ENCODE peak calls at places on chromosomes 6 and 20, in ten cellular contexts. One of them, this sample, is unnamed.

GRCh38 chr6:20706293-20707165 is 172.3 kb downstream of the CDKAL1 start:
- DNase-seq in heart left ventricle: no peak
- DNase-seq in prostate gland: no peak
- DNase-seq in A549: peak
- DNase-seq in IMR-90: peak
- DNase-seq in lower leg skin: no peak
- DNase-seq in upper lobe of left lung: no peak
- DNase-seq in adrenal gland: no peak
- DNase-seq in stomach: no peak
- DNase-seq in body of pancreas: no peak
- DNase-seq in this sample: no peak

GRCh38 chr6:100463685-100464161 is 998 bp downstream of the SIM1 start:
- DNase-seq in stomach: no peak
- DNase-seq in A549: no peak
- DNase-seq in lower leg skin: no peak
- DNase-seq in heart left ventricle: no peak
- DNase-seq in adrenal gland: no peak
- DNase-seq in body of pancreas: no peak
- DNase-seq in prostate gland: no peak
- DNase-seq in IMR-90: no peak
- DNase-seq in upper lobe of left lung: no peak
- DNase-seq in this sample: no peak

GRCh38 chr20:46366826-46367225 is 39.6 kb downstream of the ELMO2 start:
- DNase-seq in A549: no peak
- DNase-seq in IMR-90: no peak
- DNase-seq in heart left ventricle: no peak
- DNase-seq in upper lobe of left lung: no peak
- DNase-seq in lower leg skin: peak
- DNase-seq in adrenal gland: no peak
- DNase-seq in body of pancreas: no peak
- DNase-seq in stomach: no peak
- DNase-seq in prostate gland: no peak
- DNase-seq in this sample: no peak

GRCh38 chr6:15987569-15987968 is 141.3 kb upstream of the MYLIP start:
- DNase-seq in heart left ventricle: no peak
- DNase-seq in stomach: no peak
- DNase-seq in prostate gland: no peak
- DNase-seq in body of pancreas: no peak
- DNase-seq in IMR-90: peak
- DNase-seq in upper lobe of left lung: no peak
- DNase-seq in lower leg skin: peak
- DNase-seq in adrenal gland: no peak
- DNase-seq in A549: no peak
- DNase-seq in this sample: no peak

GRCh38 chr6:11852061-11852619 is 73.5 kb upstream of the ADTRP start:
- DNase-seq in IMR-90: no peak
- DNase-seq in body of pancreas: no peak
- DNase-seq in heart left ventricle: no peak
- DNase-seq in adrenal gland: no peak
- DNase-seq in stomach: no peak
- DNase-seq in lower leg skin: no peak
- DNase-seq in A549: no peak
- DNase-seq in upper lobe of left lung: no peak
- DNase-seq in prostate gland: no peak
- DNase-seq in this sample: no peak

GRCh38 chr6:97438011-97438671 is 155.1 kb upstream of the MMS22L start:
- DNase-seq in lower leg skin: no peak
- DNase-seq in IMR-90: no peak
- DNase-seq in heart left ventricle: no peak
- DNase-seq in stomach: no peak
- DNase-seq in prostate gland: no peak
- DNase-seq in body of pancreas: no peak
- DNase-seq in A549: no peak
- DNase-seq in upper lobe of left lung: no peak
- DNase-seq in adrenal gland: no peak
- DNase-seq in this sample: no peak

GRCh38 chr20:42740191-42740870 is 449.4 kb downstream of the PTPRT start:
- DNase-seq in body of pancreas: no peak
- DNase-seq in lower leg skin: peak
- DNase-seq in prostate gland: peak
- DNase-seq in stomach: no peak
- DNase-seq in IMR-90: no peak
- DNase-seq in A549: no peak
- DNase-seq in upper lobe of left lung: no peak
- DNase-seq in adrenal gland: no peak
- DNase-seq in heart left ventricle: peak
- DNase-seq in this sample: no peak

GRCh38 chr6:3471711-3472110 is 14.9 kb upstream of the SLC22A23 start:
- DNase-seq in prostate gland: no peak
- DNase-seq in IMR-90: peak
- DNase-seq in upper lobe of left lung: no peak
- DNase-seq in body of pancreas: no peak
- DNase-seq in stomach: peak
- DNase-seq in lower leg skin: no peak
- DNase-seq in heart left ventricle: no peak
- DNase-seq in adrenal gland: no peak
- DNase-seq in A549: no peak
- DNase-seq in this sample: no peak

GRCh38 chr20:62352402-62353288 is 14.5 kb downstream of the LAMA5 start:
- DNase-seq in A549: peak
- DNase-seq in stomach: peak
- DNase-seq in body of pancreas: peak
- DNase-seq in upper lobe of left lung: peak
- DNase-seq in heart left ventricle: peak
- DNase-seq in prostate gland: peak
- DNase-seq in lower leg skin: no peak
- DNase-seq in adrenal gland: peak
- DNase-seq in IMR-90: no peak
- DNase-seq in this sample: no peak

DNA sequence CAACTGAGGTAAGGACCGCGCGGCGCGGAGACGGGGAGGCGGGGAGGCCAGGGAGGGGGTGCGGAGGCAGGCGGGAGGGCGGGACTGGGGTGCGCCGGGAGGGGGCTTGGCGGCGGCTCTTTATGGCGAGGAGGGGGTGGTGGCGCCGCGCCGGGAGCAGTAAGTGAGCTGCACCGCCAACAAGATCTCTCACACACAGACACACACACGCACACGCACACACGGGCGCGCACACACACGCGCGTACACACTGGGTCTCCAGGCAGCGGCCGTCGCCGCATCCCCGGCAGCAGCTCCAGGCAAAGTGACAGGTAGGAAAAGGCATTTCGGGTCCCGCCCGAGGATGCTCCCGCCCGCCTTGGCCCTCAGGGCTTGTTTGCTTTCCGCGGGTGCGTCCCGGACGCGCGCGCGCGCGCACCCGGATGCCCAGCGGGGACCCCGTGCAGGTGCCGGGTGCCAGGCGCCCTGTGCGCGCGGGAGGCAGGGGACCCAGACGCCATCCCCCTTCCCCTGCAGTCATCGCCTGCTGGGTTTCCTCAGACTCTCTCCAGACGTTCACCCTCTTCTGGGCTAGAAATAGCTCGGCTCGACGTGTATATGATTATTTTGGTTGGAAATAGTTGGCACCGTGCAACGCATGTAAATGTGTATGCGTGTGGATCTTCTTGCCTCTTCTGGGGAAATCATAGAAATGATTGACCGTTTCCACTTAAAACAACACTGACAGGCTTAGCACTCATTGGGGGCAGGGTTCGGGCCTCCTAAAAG is at the start of gene PLCB4:
- DNase-seq in heart left ventricle: peak
- DNase-seq in IMR-90: peak
- DNase-seq in lower leg skin: peak
- DNase-seq in adrenal gland: no peak
- DNase-seq in prostate gland: peak
- DNase-seq in stomach: peak
- DNase-seq in body of pancreas: peak
- DNase-seq in A549: peak
- DNase-seq in upper lobe of left lung: peak
- DNase-seq in this sample: peak
- TF ChIP-seq POLR2A in heart left ventricle: no peak
- TF ChIP-seq POLR2A in IMR-90: peak
- TF ChIP-seq POLR2A in lower leg skin: no peak
- TF ChIP-seq POLR2A in adrenal gland: no peak
- TF ChIP-seq POLR2A in prostate gland: no peak
- TF ChIP-seq POLR2A in stomach: no peak
- TF ChIP-seq POLR2A in body of pancreas: peak
- TF ChIP-seq POLR2A in A549: peak
- TF ChIP-seq POLR2A in upper lobe of left lung: no peak
- TF ChIP-seq POLR2A in this sample: no peak

GRCh38 chr6:111747791-111748190 is 125.5 kb downstream of the FYN start:
- DNase-seq in body of pancreas: no peak
- DNase-seq in adrenal gland: no peak
- DNase-seq in IMR-90: no peak
- DNase-seq in stomach: no peak
- DNase-seq in A549: no peak
- DNase-seq in upper lobe of left lung: no peak
- DNase-seq in lower leg skin: no peak
- DNase-seq in heart left ventricle: no peak
- DNase-seq in prostate gland: no peak
- DNase-seq in this sample: no peak
- TF ChIP-seq POLR2A in body of pancreas: no peak
- TF ChIP-seq POLR2A in adrenal gland: no peak
- TF ChIP-seq POLR2A in IMR-90: no peak
- TF ChIP-seq POLR2A in stomach: no peak
- TF ChIP-seq POLR2A in A549: no peak
- TF ChIP-seq POLR2A in upper lobe of left lung: no peak
- TF ChIP-seq POLR2A in lower leg skin: no peak
- TF ChIP-seq POLR2A in heart left ventricle: no peak
- TF ChIP-seq POLR2A in prostate gland: no peak
- TF ChIP-seq POLR2A in this sample: no peak

DNA sequence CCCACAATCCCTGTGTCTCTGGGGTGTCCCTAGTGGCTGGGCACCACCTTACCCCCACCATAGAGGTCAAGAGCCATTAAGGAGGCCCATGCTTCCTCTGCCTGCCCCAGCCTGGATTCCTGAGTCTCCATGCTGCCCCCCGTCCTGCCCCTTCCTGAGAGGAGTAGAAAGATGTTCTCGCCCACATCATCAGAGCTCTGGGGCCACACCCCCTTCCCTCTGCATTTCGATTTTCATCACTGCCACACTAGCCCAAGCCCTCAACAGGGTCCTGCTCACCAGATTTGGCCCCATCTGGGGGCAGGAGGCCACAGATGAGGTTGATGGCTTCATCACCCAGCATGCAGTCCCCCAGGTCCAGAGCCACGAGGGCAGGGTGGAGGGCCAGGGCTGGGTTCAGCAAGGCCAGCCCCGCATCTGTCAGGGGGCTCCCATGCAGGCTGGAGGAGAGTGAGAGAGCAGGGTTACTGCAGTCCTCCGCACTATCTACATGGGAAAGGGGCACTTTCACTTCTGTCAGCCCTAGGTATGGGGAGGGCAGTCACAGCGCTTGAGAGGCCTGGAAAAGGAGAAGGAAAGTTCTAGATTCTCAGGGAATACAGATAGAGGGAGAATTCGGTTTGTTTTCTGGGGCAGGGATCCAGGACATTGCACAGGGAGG is 1.5 kb downstream of the LRRC73 start:
- DNase-seq in lower leg skin: no peak
- DNase-seq in adrenal gland: no peak
- DNase-seq in prostate gland: no peak
- DNase-seq in A549: no peak
- DNase-seq in heart left ventricle: no peak
- DNase-seq in upper lobe of left lung: no peak
- DNase-seq in stomach: no peak
- DNase-seq in IMR-90: no peak
- DNase-seq in body of pancreas: no peak
- DNase-seq in this sample: no peak
- TF ChIP-seq POLR2A in lower leg skin: no peak
- TF ChIP-seq POLR2A in adrenal gland: no peak
- TF ChIP-seq POLR2A in prostate gland: no peak
- TF ChIP-seq POLR2A in A549: no peak
- TF ChIP-seq POLR2A in heart left ventricle: no peak
- TF ChIP-seq POLR2A in upper lobe of left lung: no peak
- TF ChIP-seq POLR2A in stomach: no peak
- TF ChIP-seq POLR2A in IMR-90: no peak
- TF ChIP-seq POLR2A in body of pancreas: no peak
- TF ChIP-seq POLR2A in this sample: no peak

GRCh38 chr6:166957087-166957804 is 896 bp upstream of the RNASET2 start:
- DNase-seq in upper lobe of left lung: peak
- DNase-seq in lower leg skin: peak
- DNase-seq in stomach: peak
- DNase-seq in adrenal gland: peak
- DNase-seq in prostate gland: peak
- DNase-seq in heart left ventricle: peak
- DNase-seq in body of pancreas: peak
- DNase-seq in IMR-90: no peak
- DNase-seq in A549: no peak
- DNase-seq in this sample: peak

GRCh38 chr6:166957805-166958076 is 1.4 kb upstream of the RNASET2 start:
- DNase-seq in A549: no peak
- DNase-seq in adrenal gland: no peak
- DNase-seq in prostate gland: no peak
- DNase-seq in stomach: no peak
- DNase-seq in heart left ventricle: no peak
- DNase-seq in IMR-90: no peak
- DNase-seq in upper lobe of left lung: no peak
- DNase-seq in lower leg skin: no peak
- DNase-seq in body of pancreas: no peak
- DNase-seq in this sample: no peak

GRCh38 chr6:166958926-166959861 is 2.8 kb upstream of the RNASET2 start:
- DNase-seq in lower leg skin: peak
- DNase-seq in prostate gland: no peak
- DNase-seq in adrenal gland: peak
- DNase-seq in A549: no peak
- DNase-seq in IMR-90: no peak
- DNase-seq in upper lobe of left lung: no peak
- DNase-seq in stomach: no peak
- DNase-seq in body of pancreas: no peak
- DNase-seq in heart left ventricle: peak
- DNase-seq in this sample: peak

GRCh38 chr6:166960609-166960978 is 4.2 kb upstream of the RNASET2 start:
- DNase-seq in adrenal gland: no peak
- DNase-seq in prostate gland: no peak
- DNase-seq in body of pancreas: no peak
- DNase-seq in lower leg skin: peak
- DNase-seq in heart left ventricle: no peak
- DNase-seq in IMR-90: no peak
- DNase-seq in upper lobe of left lung: no peak
- DNase-seq in stomach: no peak
- DNase-seq in A549: no peak
- DNase-seq in this sample: no peak

GRCh38 chr6:166959906-166960608 is 3.7 kb upstream of the RNASET2 start:
- DNase-seq in adrenal gland: no peak
- DNase-seq in body of pancreas: no peak
- DNase-seq in lower leg skin: no peak
- DNase-seq in IMR-90: no peak
- DNase-seq in heart left ventricle: no peak
- DNase-seq in prostate gland: no peak
- DNase-seq in upper lobe of left lung: no peak
- DNase-seq in stomach: no peak
- DNase-seq in A549: no peak
- DNase-seq in this sample: no peak
- TF ChIP-seq POLR2A in adrenal gland: no peak
- TF ChIP-seq POLR2A in body of pancreas: no peak
- TF ChIP-seq POLR2A in lower leg skin: no peak
- TF ChIP-seq POLR2A in IMR-90: no peak
- TF ChIP-seq POLR2A in heart left ventricle: no peak
- TF ChIP-seq POLR2A in prostate gland: no peak
- TF ChIP-seq POLR2A in upper lobe of left lung: no peak
- TF ChIP-seq POLR2A in stomach: no peak
- TF ChIP-seq POLR2A in A549: no peak
- TF ChIP-seq POLR2A in this sample: no peak